ENCODE peak calls at places on chromosomes 7 and 10, in seven cellular contexts. D, M, Q, R, F, A and H are unnamed samples.

GRCh38 chr10:125606406-125606805 is 76.6 kb downstream of the TEX36 start:
- DNase-seq in M (no peak), R (no peak), D (no peak), Q (no peak), A (no peak), F (no peak), H (no peak)

GRCh38 chr10:62424026-62424425 is 49.9 kb downstream of the ZNF365 start:
- DNase-seq in D (no peak), F (no peak), Q (no peak), M (no peak), R (no peak), A (no peak), H (no peak)

GRCh38 chr10:124266468-124267230 is 152.1 kb downstream of the OAT start:
- DNase-seq in M (no peak), D (no peak), A (no peak), R (no peak), F (peak), Q (no peak), H (no peak)

GRCh38 chr7:43325595-43325994 is 213.1 kb downstream of the HECW1 start:
- DNase-seq in Q (no peak), M (no peak), F (no peak), D (no peak), A (no peak), R (no peak), H (no peak)

GRCh38 chr10:117166420-117167345 is 28.6 kb upstream of the VAX1 start:
- DNase-seq in F (no peak), A (no peak), R (no peak), M (no peak), Q (no peak), D (no peak), H (no peak)

GRCh38 chr7:7321681-7322080 is 139.3 kb downstream of the C1GALT1 start:
- DNase-seq in F (no peak), R (no peak), A (no peak), M (peak), D (no peak), Q (no peak), H (no peak)

GRCh38 chr10:14423111-14423744 is 92.5 kb upstream of the FRMD4A start:
- DNase-seq in Q (no peak), F (no peak), D (no peak), A (no peak), R (no peak), M (no peak), H (no peak)

GRCh38 chr10:79266543-79267312 is 80.5 kb upstream of the PPIF start:
- DNase-seq in Q (peak), A (no peak), F (peak), R (no peak), D (peak), M (no peak), H (no peak)

GRCh38 chr7:71517940-71518339 is 386.0 kb downstream of the GALNT17 start:
- DNase-seq in Q (no peak), F (no peak), D (no peak), M (no peak), R (no peak), A (no peak), H (no peak)

GRCh38 chr10:24952146-24952700 is at the start of gene PRTFDC1:
- DNase-seq in R (peak), A (peak), Q (peak), M (no peak), F (peak), D (no peak), H (no peak)

GRCh38 chr10:117804470-117805011 is 242.2 kb downstream of the RAB11FIP2 start:
- DNase-seq in D (no peak), Q (no peak), M (no peak), R (no peak), A (no peak), F (peak), H (no peak)

GRCh38 chr7:18754766-18755165 is 259.2 kb downstream of the HDAC9 start:
- DNase-seq in R (no peak), Q (no peak), M (no peak), A (no peak), D (no peak), F (no peak), H (no peak)

GRCh38 chr7:55134786-55135185 is 116.0 kb downstream of the EGFR start:
- DNase-seq in D (no peak), A (no peak), R (no peak), F (no peak), M (no peak), Q (no peak), H (no peak)

GRCh38 chr10:90461437-90462155 is 396.2 kb downstream of the HTR7 start:
- DNase-seq in D (no peak), A (no peak), Q (no peak), M (no peak), F (no peak), R (no peak), H (no peak)

GRCh38 chr7:39252916-39253315 is 275.2 kb downstream of the POU6F2 start:
- DNase-seq in A (no peak), M (peak), F (no peak), D (no peak), R (no peak), Q (no peak), H (no peak)

GRCh38 chr10:96863922-96864543 is 31.9 kb downstream of the LCOR start:
- DNase-seq in Q (no peak), F (no peak), A (no peak), D (no peak), R (peak), M (no peak), H (no peak)

GRCh38 chr10:100554902-100555301 is 19.2 kb downstream of the HIF1AN start:
- DNase-seq in A (no peak), M (no peak), R (no peak), D (no peak), F (no peak), Q (no peak), H (no peak)

GRCh38 chr10:52674474-52674873 is 98.1 kb downstream of the MBL2 start:
- DNase-seq in R (no peak), Q (no peak), F (no peak), A (no peak), D (no peak), M (no peak), H (no peak)

GRCh38 chr7:141641876-141642275 is 60.1 kb downstream of the DENND11 start:
- DNase-seq in Q (no peak), A (no peak), D (no peak), M (no peak), R (no peak), F (no peak), H (no peak)

GRCh38 chr7:45670227-45670626 is 96.1 kb downstream of the ADCY1 start:
- DNase-seq in Q (no peak), A (no peak), M (no peak), F (peak), R (no peak), D (peak), H (peak)

GRCh38 chr10:114940735-114941134 is 2.7 kb downstream of the TRUB1 start:
- DNase-seq in M (no peak), Q (no peak), A (no peak), F (no peak), D (no peak), R (no peak), H (no peak)

GRCh38 chr7:4817178-4817905 is 41.9 kb downstream of the AP5Z1 start:
- DNase-seq in Q (no peak), R (no peak), F (no peak), D (no peak), A (no peak), M (no peak), H (no peak)

GRCh38 chr10:21810582-21811244 is 192.8 kb downstream of the DNAJC1 start:
- DNase-seq in F (no peak), R (no peak), Q (no peak), D (no peak), A (no peak), M (no peak), H (no peak)

GRCh38 chr10:118621304-118621942 is 26.0 kb upstream of the PRLHR start:
- DNase-seq in D (no peak), F (no peak), M (no peak), Q (no peak), R (no peak), A (peak), H (no peak)

GRCh38 chr10:100733319-100733718 is 12.1 kb upstream of the PAX2 start:
- DNase-seq in F (peak), Q (no peak), D (no peak), R (no peak), M (no peak), A (no peak), H (no peak)

GRCh38 chr10:129865413-129865812 is 98.7 kb downstream of the EBF3 start:
- DNase-seq in M (no peak), Q (no peak), A (no peak), F (no peak), R (no peak), D (no peak), H (no peak)

GRCh38 chr7:83001362-83002040 is 161.2 kb downstream of the PCLO start:
- DNase-seq in A (no peak), D (no peak), F (no peak), M (no peak), R (no peak), Q (no peak), H (no peak)

GRCh38 chr10:58266003-58266825 is 1.5 kb downstream of the IPMK start:
- DNase-seq in M (peak), F (no peak), R (peak), A (no peak), Q (no peak), D (no peak), H (no peak)

GRCh38 chr7:4202954-4203353 is 479.1 kb upstream of the FOXK1 start:
- DNase-seq in F (no peak), A (no peak), Q (no peak), D (no peak), M (no peak), R (no peak), H (no peak)

GRCh38 chr10:25059990-25060389 is 43.6 kb downstream of the THNSL1 start:
- DNase-seq in Q (no peak), M (no peak), D (no peak), R (peak), F (peak), A (no peak), H (no peak)

GRCh38 chr10:79149345-79149661 is 80.5 kb downstream of the ZMIZ1 start:
- DNase-seq in M (no peak), F (no peak), D (no peak), A (no peak), Q (no peak), R (no peak), H (no peak)

GRCh38 chr10:106571216-106571954 is 593.1 kb downstream of the SORCS1 start:
- DNase-seq in R (no peak), M (peak), D (no peak), A (peak), Q (peak), F (no peak), H (no peak)